ENCODE peak calls at places on chromosomes 2 and 18, in seven cellular contexts. F, G, Q, C, I, A and U are unnamed samples.

GRCh38 chr2:172561270-172561669 is 5.4 kb downstream of the PDK1 start:
- DNase-seq in F (no peak), G (no peak), Q (no peak), C (no peak), I (no peak), A (no peak), U (no peak)

GRCh38 chr18:28027755-28028154 is 149.2 kb downstream of the CDH2 start:
- DNase-seq in F (no peak), G (no peak), Q (no peak), C (no peak), I (no peak), A (no peak), U (no peak)

GRCh38 chr2:210477496-210477895 is 937 bp upstream of the LANCL1 start:
- DNase-seq in F (no peak), G (no peak), Q (no peak), C (peak; percentile 58), I (no peak), A (no peak), U (no peak)

GRCh38 chr2:224691563-224691962 is 24.6 kb downstream of the CCDC195 start:
- DNase-seq in F (no peak), G (no peak), Q (no peak), C (no peak), I (no peak), A (no peak), U (no peak)

GRCh38 chr18:45617284-45617683 is 2.0 kb downstream of the SLC14A2 start:
- DNase-seq in F (no peak), G (no peak), Q (no peak), C (no peak), I (no peak), A (no peak), U (no peak)

GRCh38 chr18:63848159-63848558 is 39.3 kb upstream of the SERPINB2 start:
- DNase-seq in F (no peak), G (peak; percentile 36), Q (no peak), C (peak; percentile 19), I (no peak), A (no peak), U (no peak)

GRCh38 chr2:229920011-229920781 is 1.6 kb downstream of the TRIP12 start:
- DNase-seq in F (peak; percentile 40), G (peak; percentile 44), Q (no peak), C (peak; percentile 27), I (peak; percentile 47), A (peak; percentile 8), U (no peak)

GRCh38 chr2:59567115-59567514 is 986.3 kb downstream of the BCL11A start:
- DNase-seq in F (no peak), G (no peak), Q (no peak), C (no peak), I (no peak), A (no peak), U (no peak)

GRCh38 chr18:55494899-55495298 is 93.1 kb downstream of the TCF4 start:
- DNase-seq in F (no peak), G (no peak), Q (no peak), C (no peak), I (no peak), A (no peak), U (no peak)

GRCh38 chr18:69916412-69916811 is 31.3 kb downstream of the CD226 start:
- DNase-seq in F (no peak), G (no peak), Q (no peak), C (no peak), I (no peak), A (no peak), U (no peak)

GRCh38 chr2:208097801-208098200 is 26.5 kb downstream of the CRYGD start:
- DNase-seq in F (no peak), G (no peak), Q (no peak), C (no peak), I (no peak), A (no peak), U (no peak)

GRCh38 chr18:45890606-45891005 is 65.1 kb downstream of the SIGLEC15 start:
- DNase-seq in F (no peak), G (no peak), Q (no peak), C (no peak), I (no peak), A (no peak), U (no peak)

GRCh38 chr2:156472686-156473085 is 36.5 kb downstream of the GPD2 start:
- DNase-seq in F (no peak), G (no peak), Q (no peak), C (no peak), I (no peak), A (no peak), U (no peak)

GRCh38 chr2:96522304-96523203 is 14.0 kb upstream of the ARID5A start:
- DNase-seq in F (no peak), G (no peak), Q (no peak), C (no peak), I (no peak), A (no peak), U (no peak)

GRCh38 chr2:31107588-31108300 is 30.5 kb downstream of the GALNT14 start:
- DNase-seq in F (no peak), G (no peak), Q (no peak), C (no peak), I (no peak), A (no peak), U (no peak)

GRCh38 chr2:46615555-46616487 is 136.5 kb downstream of the TMEM247 start:
- DNase-seq in F (peak; percentile 8), G (peak; percentile 63), Q (no peak), C (peak; percentile 12), I (no peak), A (no peak), U (peak; percentile 15)

GRCh38 chr18:49021433-49022129 is 70.8 kb upstream of the SMAD7 start:
- DNase-seq in F (no peak), G (no peak), Q (peak; percentile 33), C (peak; percentile 49), I (no peak), A (no peak), U (peak; percentile 70)

GRCh38 chr2:38775921-38776225 is 2.1 kb upstream of the GEMIN6 start:
- DNase-seq in F (no peak), G (no peak), Q (no peak), C (no peak), I (no peak), A (no peak), U (no peak)

GRCh38 chr2:521853-522530 is 155.2 kb downstream of the TMEM18 start:
- DNase-seq in F (no peak), G (no peak), Q (no peak), C (no peak), I (no peak), A (no peak), U (no peak)

GRCh38 chr2:219277703-219278654 is 1.2 kb upstream of the DNAJB2 start:
- DNase-seq in F (peak; percentile 71), G (peak; percentile 83), Q (peak; percentile 62), C (peak; percentile 80), I (peak; percentile 54), A (peak; percentile 58), U (peak; percentile 81)

GRCh38 chr2:66839551-66840320 is 404.8 kb downstream of the MEIS1 start:
- DNase-seq in F (no peak), G (no peak), Q (no peak), C (no peak), I (no peak), A (no peak), U (no peak)

GRCh38 chr2:56224316-56224715 is 40.5 kb downstream of the CCDC85A start:
- DNase-seq in F (no peak), G (no peak), Q (no peak), C (no peak), I (no peak), A (no peak), U (no peak)

GRCh38 chr2:101737478-101738240 is 40.2 kb downstream of the MAP4K4 start:
- DNase-seq in F (no peak), G (no peak), Q (no peak), C (no peak), I (no peak), A (no peak), U (no peak)

GRCh38 chr2:165791811-165792454 is 2.1 kb downstream of the GALNT3 start:
- DNase-seq in F (no peak), G (no peak), Q (no peak), C (no peak), I (no peak), A (no peak), U (no peak)

GRCh38 chr2:150817422-150817821 is 330.0 kb upstream of the RND3 start:
- DNase-seq in F (no peak), G (no peak), Q (no peak), C (no peak), I (no peak), A (no peak), U (no peak)

GRCh38 chr2:173400760-173401159 is 46.1 kb downstream of the CDCA7 start:
- DNase-seq in F (no peak), G (no peak), Q (no peak), C (peak; percentile 47), I (no peak), A (no peak), U (no peak)

GRCh38 chr2:85765081-85765731 is 11.4 kb downstream of the ATOH8 start:
- DNase-seq in F (no peak), G (peak; percentile 69), Q (no peak), C (no peak), I (no peak), A (no peak), U (no peak)

GRCh38 chr18:24138884-24139616 is at the start of gene CABYR:
- DNase-seq in F (peak; percentile 67), G (peak; percentile 76), Q (peak; percentile 57), C (peak; percentile 94), I (peak; percentile 68), A (peak; percentile 49), U (peak; percentile 77)

GRCh38 chr2:27018142-27018541 is 14.6 kb upstream of the TMEM214 start:
- DNase-seq in F (no peak), G (no peak), Q (no peak), C (no peak), I (no peak), A (no peak), U (no peak)

GRCh38 chr2:207765541-207765940 is 4.2 kb downstream of the FZD5 start:
- DNase-seq in F (no peak), G (peak; percentile 61), Q (no peak), C (no peak), I (no peak), A (no peak), U (no peak)

GRCh38 chr2:368386-368785 is 80.5 kb upstream of the ALKAL2 start:
- DNase-seq in F (no peak), G (no peak), Q (no peak), C (no peak), I (no peak), A (no peak), U (no peak)